ENCODE peak calls at places on chromosomes 6 and 20, in five cellular contexts. One of them, this sample, is unnamed.

GRCh38 chr6:5143625-5144311 is 58.6 kb downstream of the PPP1R3G start:
- DNase-seq in IMR-90: peak
- DNase-seq in A673: peak
- DNase-seq in BE2C: peak
- DNase-seq in GM12878: peak
- DNase-seq in this sample: peak

GRCh38 chr6:161660666-161661571 is 387.1 kb upstream of the AGPAT4 start:
- DNase-seq in IMR-90: no peak
- DNase-seq in A673: peak
- DNase-seq in BE2C: no peak
- DNase-seq in GM12878: no peak
- DNase-seq in this sample: no peak

GRCh38 chr6:165661416-165662001 is 1.5 kb downstream of the PDE10A start:
- DNase-seq in IMR-90: peak
- DNase-seq in A673: no peak
- DNase-seq in BE2C: no peak
- DNase-seq in GM12878: no peak
- DNase-seq in this sample: peak

GRCh38 chr6:112268628-112269027 is 14.3 kb upstream of the LAMA4 start:
- DNase-seq in IMR-90: no peak
- DNase-seq in A673: no peak
- DNase-seq in BE2C: no peak
- DNase-seq in GM12878: no peak
- DNase-seq in this sample: no peak

GRCh38 chr6:139776051-139776450 is 401.6 kb upstream of the CITED2 start:
- DNase-seq in IMR-90: no peak
- DNase-seq in A673: no peak
- DNase-seq in BE2C: no peak
- DNase-seq in GM12878: no peak
- DNase-seq in this sample: no peak

GRCh38 chr20:45822863-45823262 is 4.2 kb downstream of the TNNC2 start:
- DNase-seq in IMR-90: peak
- DNase-seq in A673: peak
- DNase-seq in BE2C: peak
- DNase-seq in GM12878: no peak
- DNase-seq in this sample: no peak

GRCh38 chr6:52929321-52930164 is 20.0 kb upstream of the GSTA3 start:
- DNase-seq in IMR-90: peak
- DNase-seq in A673: peak
- DNase-seq in BE2C: peak
- DNase-seq in GM12878: no peak
- DNase-seq in this sample: no peak

GRCh38 chr6:25150863-25151262 is 128.3 kb upstream of the CARMIL1 start:
- DNase-seq in IMR-90: no peak
- DNase-seq in A673: no peak
- DNase-seq in BE2C: no peak
- DNase-seq in GM12878: no peak
- DNase-seq in this sample: no peak

GRCh38 chr6:2719053-2719375 is 31.7 kb downstream of the MYLK4 start:
- DNase-seq in IMR-90: peak
- DNase-seq in A673: no peak
- DNase-seq in BE2C: no peak
- DNase-seq in GM12878: no peak
- DNase-seq in this sample: no peak
- TF ChIP-seq CTCF in IMR-90: no peak
- TF ChIP-seq CTCF in A673: no peak
- TF ChIP-seq CTCF in BE2C: no peak
- TF ChIP-seq CTCF in GM12878: no peak
- TF ChIP-seq CTCF in this sample: no peak

GRCh38 chr6:73134588-73134987 is 90.7 kb downstream of the KHDC1L start:
- DNase-seq in IMR-90: peak
- DNase-seq in A673: peak
- DNase-seq in BE2C: peak
- DNase-seq in GM12878: no peak
- DNase-seq in this sample: peak
- TF ChIP-seq CTCF in IMR-90: no peak
- TF ChIP-seq CTCF in A673: peak
- TF ChIP-seq CTCF in BE2C: peak
- TF ChIP-seq CTCF in GM12878: peak
- TF ChIP-seq CTCF in this sample: peak

GRCh38 chr6:84967389-84967788 is 203.0 kb upstream of the TBX18 start:
- DNase-seq in IMR-90: peak
- DNase-seq in A673: peak
- DNase-seq in BE2C: peak
- DNase-seq in GM12878: no peak
- DNase-seq in this sample: peak
- TF ChIP-seq CTCF in IMR-90: peak
- TF ChIP-seq CTCF in A673: peak
- TF ChIP-seq CTCF in BE2C: peak
- TF ChIP-seq CTCF in GM12878: peak
- TF ChIP-seq CTCF in this sample: no peak

GRCh38 chr6:125779924-125780539 is 10.7 kb upstream of the NCOA7 start:
- DNase-seq in IMR-90: peak
- DNase-seq in A673: peak
- DNase-seq in BE2C: peak
- DNase-seq in GM12878: peak
- DNase-seq in this sample: peak
- TF ChIP-seq CTCF in IMR-90: peak
- TF ChIP-seq CTCF in A673: no peak
- TF ChIP-seq CTCF in BE2C: no peak
- TF ChIP-seq CTCF in GM12878: peak
- TF ChIP-seq CTCF in this sample: no peak

DNA sequence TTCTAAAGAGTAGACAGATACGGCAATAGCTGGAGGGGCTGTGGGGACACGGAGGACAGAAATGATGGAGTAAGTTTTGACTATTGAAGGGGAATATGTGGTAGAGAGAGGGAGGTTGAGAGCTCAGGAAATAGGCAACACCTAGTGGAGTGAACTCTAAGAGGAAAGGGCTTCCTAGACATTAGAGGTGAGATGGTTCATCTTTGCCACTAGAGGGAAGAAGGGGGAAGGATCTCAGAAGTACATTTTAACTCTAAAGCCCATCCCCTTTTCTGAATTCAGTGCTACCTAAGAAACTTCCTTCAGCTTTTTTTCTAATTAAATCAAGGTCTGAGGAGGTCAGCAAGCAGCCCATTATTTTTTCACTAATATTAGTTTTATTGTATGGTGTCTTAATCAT is 689.4 kb upstream of the MAP3K7 start:
- DNase-seq in IMR-90: peak
- DNase-seq in A673: peak
- DNase-seq in BE2C: no peak
- DNase-seq in GM12878: no peak
- DNase-seq in this sample: no peak
- TF ChIP-seq CTCF in IMR-90: peak
- TF ChIP-seq CTCF in A673: peak
- TF ChIP-seq CTCF in BE2C: peak
- TF ChIP-seq CTCF in GM12878: peak
- TF ChIP-seq CTCF in this sample: no peak

DNA sequence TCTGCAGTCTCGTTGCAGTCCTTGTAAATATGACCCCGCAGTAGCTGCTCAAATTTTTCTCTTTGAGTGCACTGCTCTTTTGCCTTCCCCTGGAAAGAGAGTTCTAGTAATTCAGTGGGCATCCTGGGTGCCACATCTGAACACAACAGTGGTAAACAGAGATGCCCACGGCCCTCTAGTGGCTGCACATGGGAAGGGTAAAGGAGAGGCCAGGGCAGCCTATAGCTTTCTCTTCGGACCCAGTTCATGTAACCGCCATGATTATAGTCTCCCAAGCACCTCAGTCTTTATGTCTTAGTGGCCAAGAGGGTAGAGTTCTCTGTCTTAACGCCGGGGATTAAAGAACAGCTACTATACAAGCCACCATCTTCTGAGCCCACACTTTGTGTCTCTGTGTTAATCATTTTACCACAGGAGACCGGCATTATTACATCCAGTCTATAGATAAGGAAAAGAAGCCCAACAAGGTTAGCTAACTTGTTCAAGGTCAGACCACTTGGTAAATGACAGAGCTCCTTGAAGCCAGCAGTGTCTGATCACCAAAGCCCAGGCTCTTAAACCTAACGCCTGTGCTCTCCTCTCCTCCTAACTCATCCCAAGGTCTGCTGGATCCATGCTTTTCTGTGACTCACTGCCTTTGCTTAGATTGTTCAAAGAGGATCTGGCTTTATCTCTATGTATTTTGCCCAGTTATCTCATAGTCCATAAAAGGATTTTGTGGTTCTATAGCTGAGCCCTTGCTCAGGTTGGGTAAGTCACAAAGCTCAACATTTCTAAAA is 81.8 kb downstream of the ISM1 start:
- DNase-seq in IMR-90: no peak
- DNase-seq in A673: peak
- DNase-seq in BE2C: peak
- DNase-seq in GM12878: no peak
- DNase-seq in this sample: peak
- TF ChIP-seq CTCF in IMR-90: peak
- TF ChIP-seq CTCF in A673: peak
- TF ChIP-seq CTCF in BE2C: peak
- TF ChIP-seq CTCF in GM12878: peak
- TF ChIP-seq CTCF in this sample: peak

DNA sequence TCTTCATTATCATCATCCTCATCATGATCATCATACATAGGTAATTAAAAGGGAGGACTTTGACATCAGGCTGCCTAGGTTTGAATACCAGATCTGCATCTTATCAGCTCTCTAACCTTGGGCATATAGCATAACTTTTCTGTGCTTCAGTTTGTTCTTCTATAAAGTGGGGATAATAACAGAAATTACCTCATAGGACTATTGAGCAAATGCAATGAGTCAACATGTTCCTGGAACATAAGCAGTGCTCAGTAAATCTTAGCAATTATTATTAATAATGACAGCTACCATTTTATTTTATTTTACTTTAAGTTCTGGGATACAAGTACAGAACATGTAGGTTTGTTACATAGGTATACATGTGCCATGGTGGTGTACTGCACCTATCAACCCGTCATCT is 7.2 kb downstream of the C20orf202 start:
- DNase-seq in IMR-90: peak
- DNase-seq in A673: no peak
- DNase-seq in BE2C: no peak
- DNase-seq in GM12878: no peak
- DNase-seq in this sample: no peak
- TF ChIP-seq CTCF in IMR-90: no peak
- TF ChIP-seq CTCF in A673: no peak
- TF ChIP-seq CTCF in BE2C: no peak
- TF ChIP-seq CTCF in GM12878: no peak
- TF ChIP-seq CTCF in this sample: no peak